ENCODE peak calls at places on chromosomes 6 and 20, in seven cellular contexts. One of them, this sample, is unnamed.

GRCh38 chr6:43544461-43544860 is 27.6 kb downstream of the POLR1C start:
- DNase-seq in K562: no peak
- DNase-seq in SK-N-SH: no peak
- DNase-seq in HCT116: no peak
- DNase-seq in HepG2: no peak
- DNase-seq in GM12878: no peak
- DNase-seq in H1: no peak
- DNase-seq in this sample: no peak

GRCh38 chr6:33581186-33581585 is 1.1 kb upstream of the BAK1 start:
- DNase-seq in HepG2: no peak
- DNase-seq in HCT116: no peak
- DNase-seq in K562: no peak
- DNase-seq in SK-N-SH: no peak
- DNase-seq in H1: no peak
- DNase-seq in GM12878: no peak
- DNase-seq in this sample: no peak

GRCh38 chr6:9623985-9624384 is 790.9 kb downstream of the TFAP2A start:
- DNase-seq in K562: no peak
- DNase-seq in GM12878: no peak
- DNase-seq in HepG2: no peak
- DNase-seq in SK-N-SH: no peak
- DNase-seq in H1: no peak
- DNase-seq in HCT116: no peak
- DNase-seq in this sample: no peak

GRCh38 chr6:158233214-158233795 is 65.2 kb downstream of the GTF2H5 start:
- DNase-seq in H1: no peak
- DNase-seq in HepG2: peak
- DNase-seq in SK-N-SH: peak
- DNase-seq in HCT116: no peak
- DNase-seq in GM12878: no peak
- DNase-seq in K562: peak
- DNase-seq in this sample: no peak

GRCh38 chr6:42045538-42046460 is 4.5 kb upstream of the TAF8 start:
- DNase-seq in K562: peak
- DNase-seq in HCT116: peak
- DNase-seq in H1: peak
- DNase-seq in HepG2: no peak
- DNase-seq in GM12878: peak
- DNase-seq in SK-N-SH: no peak
- DNase-seq in this sample: peak

GRCh38 chr6:90375681-90376439 is 79.2 kb upstream of the BACH2 start:
- DNase-seq in GM12878: no peak
- DNase-seq in K562: no peak
- DNase-seq in SK-N-SH: no peak
- DNase-seq in H1: no peak
- DNase-seq in HepG2: no peak
- DNase-seq in HCT116: no peak
- DNase-seq in this sample: no peak

GRCh38 chr6:19892250-19892649 is 55.1 kb downstream of the ID4 start:
- DNase-seq in H1: no peak
- DNase-seq in SK-N-SH: no peak
- DNase-seq in K562: no peak
- DNase-seq in HCT116: peak
- DNase-seq in HepG2: no peak
- DNase-seq in GM12878: no peak
- DNase-seq in this sample: peak

GRCh38 chr20:18790787-18791186 is 22.8 kb upstream of the SCP2D1 start:
- DNase-seq in HepG2: no peak
- DNase-seq in GM12878: no peak
- DNase-seq in H1: no peak
- DNase-seq in K562: no peak
- DNase-seq in HCT116: no peak
- DNase-seq in SK-N-SH: no peak
- DNase-seq in this sample: no peak

GRCh38 chr6:147040041-147040440 is 164.2 kb upstream of the STXBP5 start:
- DNase-seq in K562: no peak
- DNase-seq in HepG2: no peak
- DNase-seq in SK-N-SH: no peak
- DNase-seq in H1: no peak
- DNase-seq in HCT116: no peak
- DNase-seq in GM12878: no peak
- DNase-seq in this sample: no peak

GRCh38 chr6:47134476-47135189 is 92.5 kb upstream of the ADGRF1 start:
- DNase-seq in SK-N-SH: no peak
- DNase-seq in GM12878: no peak
- DNase-seq in K562: peak
- DNase-seq in HCT116: peak
- DNase-seq in H1: no peak
- DNase-seq in HepG2: peak
- DNase-seq in this sample: peak

GRCh38 chr6:82057846-82058554 is 189.5 kb downstream of the IBTK start:
- DNase-seq in GM12878: no peak
- DNase-seq in HCT116: no peak
- DNase-seq in K562: no peak
- DNase-seq in SK-N-SH: no peak
- DNase-seq in H1: no peak
- DNase-seq in HepG2: no peak
- DNase-seq in this sample: no peak

GRCh38 chr20:62700261-62700925 is 8.2 kb upstream of the NTSR1 start:
- DNase-seq in SK-N-SH: no peak
- DNase-seq in HCT116: no peak
- DNase-seq in GM12878: no peak
- DNase-seq in HepG2: no peak
- DNase-seq in H1: no peak
- DNase-seq in K562: no peak
- DNase-seq in this sample: no peak

GRCh38 chr20:61502433-61502832 is 250.4 kb downstream of the CDH4 start:
- DNase-seq in SK-N-SH: no peak
- DNase-seq in HepG2: no peak
- DNase-seq in K562: no peak
- DNase-seq in GM12878: no peak
- DNase-seq in H1: no peak
- DNase-seq in HCT116: no peak
- DNase-seq in this sample: no peak

GRCh38 chr6:5827061-5828037 is 179.4 kb downstream of the NRN1 start:
- DNase-seq in GM12878: no peak
- DNase-seq in SK-N-SH: no peak
- DNase-seq in HCT116: no peak
- DNase-seq in HepG2: no peak
- DNase-seq in K562: no peak
- DNase-seq in H1: no peak
- DNase-seq in this sample: no peak

GRCh38 chr6:159978291-159979135 is 9.6 kb downstream of the IGF2R start:
- DNase-seq in H1: no peak
- DNase-seq in HepG2: no peak
- DNase-seq in K562: no peak
- DNase-seq in GM12878: peak
- DNase-seq in SK-N-SH: no peak
- DNase-seq in HCT116: no peak
- DNase-seq in this sample: no peak

GRCh38 chr20:10511507-10512231 is 76.6 kb downstream of the SLX4IP start:
- DNase-seq in K562: peak
- DNase-seq in GM12878: peak
- DNase-seq in H1: no peak
- DNase-seq in SK-N-SH: no peak
- DNase-seq in HepG2: peak
- DNase-seq in HCT116: peak
- DNase-seq in this sample: peak

GRCh38 chr6:44006872-44007303 is 120.4 kb downstream of the MRPL14 start:
- DNase-seq in K562: no peak
- DNase-seq in H1: no peak
- DNase-seq in HCT116: no peak
- DNase-seq in SK-N-SH: no peak
- DNase-seq in GM12878: no peak
- DNase-seq in HepG2: no peak
- DNase-seq in this sample: no peak

GRCh38 chr20:7399575-7399974 is 540.7 kb downstream of the HAO1 start:
- DNase-seq in SK-N-SH: no peak
- DNase-seq in K562: no peak
- DNase-seq in H1: no peak
- DNase-seq in GM12878: no peak
- DNase-seq in HepG2: no peak
- DNase-seq in HCT116: no peak
- DNase-seq in this sample: no peak

GRCh38 chr20:31681769-31682168 is 40.9 kb downstream of the BCL2L1 start:
- DNase-seq in SK-N-SH: no peak
- DNase-seq in K562: no peak
- DNase-seq in H1: no peak
- DNase-seq in HCT116: no peak
- DNase-seq in HepG2: no peak
- DNase-seq in GM12878: no peak
- DNase-seq in this sample: no peak

GRCh38 chr6:134930463-134930862 is 19.4 kb downstream of the ALDH8A1 start:
- DNase-seq in GM12878: no peak
- DNase-seq in HepG2: no peak
- DNase-seq in SK-N-SH: no peak
- DNase-seq in HCT116: no peak
- DNase-seq in K562: no peak
- DNase-seq in H1: no peak
- DNase-seq in this sample: no peak

GRCh38 chr20:53212018-53212417 is 239.9 kb downstream of the TSHZ2 start:
- DNase-seq in H1: no peak
- DNase-seq in GM12878: no peak
- DNase-seq in HCT116: no peak
- DNase-seq in SK-N-SH: no peak
- DNase-seq in HepG2: no peak
- DNase-seq in K562: peak
- DNase-seq in this sample: no peak

GRCh38 chr20:53208110-53208908 is 236.2 kb downstream of the TSHZ2 start:
- DNase-seq in H1: peak
- DNase-seq in HepG2: no peak
- DNase-seq in SK-N-SH: peak
- DNase-seq in K562: peak
- DNase-seq in HCT116: no peak
- DNase-seq in GM12878: no peak
- DNase-seq in this sample: no peak

GRCh38 chr20:53214392-53214791 is 242.2 kb downstream of the TSHZ2 start:
- DNase-seq in H1: no peak
- DNase-seq in HepG2: no peak
- DNase-seq in GM12878: no peak
- DNase-seq in HCT116: no peak
- DNase-seq in K562: no peak
- DNase-seq in SK-N-SH: no peak
- DNase-seq in this sample: no peak

GRCh38 chr20:53210041-53210440 is 237.9 kb downstream of the TSHZ2 start:
- DNase-seq in HepG2: no peak
- DNase-seq in H1: no peak
- DNase-seq in SK-N-SH: no peak
- DNase-seq in HCT116: no peak
- DNase-seq in K562: no peak
- DNase-seq in GM12878: no peak
- DNase-seq in this sample: no peak

DNA sequence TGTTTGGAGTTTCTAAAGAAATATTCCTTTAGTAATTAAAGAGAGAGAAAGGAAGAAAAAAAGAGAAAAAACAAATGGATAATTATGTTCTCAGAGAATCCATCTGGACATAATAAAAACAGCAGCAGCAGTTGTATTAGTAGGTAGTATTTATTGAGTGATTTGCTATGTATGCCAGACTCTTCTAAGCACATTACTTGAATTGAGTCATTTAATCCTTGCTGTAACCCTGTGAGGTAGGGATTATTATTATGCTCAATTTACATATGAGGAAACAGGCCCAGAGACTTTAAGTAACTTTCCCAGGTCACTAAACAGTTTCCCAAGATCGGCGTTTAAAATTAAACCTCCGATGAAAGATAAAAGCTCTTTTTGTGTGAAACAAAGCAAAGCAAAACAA is 238.8 kb downstream of the TSHZ2 start:
- DNase-seq in HCT116: no peak
- DNase-seq in SK-N-SH: no peak
- DNase-seq in GM12878: no peak
- DNase-seq in HepG2: no peak
- DNase-seq in H1: no peak
- DNase-seq in K562: no peak
- DNase-seq in this sample: no peak
- TF ChIP-seq JUND in HCT116: no peak
- TF ChIP-seq JUND in SK-N-SH: no peak
- TF ChIP-seq JUND in GM12878: no peak
- TF ChIP-seq JUND in HepG2: no peak
- TF ChIP-seq JUND in H1: no peak
- TF ChIP-seq JUND in K562: no peak
- TF ChIP-seq JUND in this sample: no peak

DNA sequence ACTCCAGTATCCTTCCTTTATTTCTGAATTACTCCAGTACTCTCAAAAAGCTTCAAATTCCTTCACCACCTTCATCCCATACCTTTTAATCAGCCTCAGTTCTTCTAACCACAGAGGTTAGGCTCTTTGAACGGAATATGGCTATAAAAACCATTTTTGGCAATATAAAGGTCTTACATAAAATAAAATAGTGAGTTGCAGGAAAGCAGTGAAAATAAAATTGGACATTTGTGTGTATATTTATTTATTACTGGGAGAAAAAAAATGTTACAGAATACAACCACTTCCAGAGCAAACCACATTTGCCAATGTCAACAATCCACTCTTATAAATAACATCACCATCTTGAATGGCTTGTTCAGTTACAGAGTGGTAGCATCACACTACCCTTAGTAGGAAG is 7.7 kb downstream of the HDDC2 start:
- DNase-seq in HCT116: no peak
- DNase-seq in SK-N-SH: no peak
- DNase-seq in H1: no peak
- DNase-seq in GM12878: no peak
- DNase-seq in HepG2: no peak
- DNase-seq in K562: no peak
- DNase-seq in this sample: no peak
- TF ChIP-seq JUND in HCT116: no peak
- TF ChIP-seq JUND in SK-N-SH: no peak
- TF ChIP-seq JUND in H1: no peak
- TF ChIP-seq JUND in GM12878: no peak
- TF ChIP-seq JUND in HepG2: no peak
- TF ChIP-seq JUND in K562: no peak
- TF ChIP-seq JUND in this sample: no peak

DNA sequence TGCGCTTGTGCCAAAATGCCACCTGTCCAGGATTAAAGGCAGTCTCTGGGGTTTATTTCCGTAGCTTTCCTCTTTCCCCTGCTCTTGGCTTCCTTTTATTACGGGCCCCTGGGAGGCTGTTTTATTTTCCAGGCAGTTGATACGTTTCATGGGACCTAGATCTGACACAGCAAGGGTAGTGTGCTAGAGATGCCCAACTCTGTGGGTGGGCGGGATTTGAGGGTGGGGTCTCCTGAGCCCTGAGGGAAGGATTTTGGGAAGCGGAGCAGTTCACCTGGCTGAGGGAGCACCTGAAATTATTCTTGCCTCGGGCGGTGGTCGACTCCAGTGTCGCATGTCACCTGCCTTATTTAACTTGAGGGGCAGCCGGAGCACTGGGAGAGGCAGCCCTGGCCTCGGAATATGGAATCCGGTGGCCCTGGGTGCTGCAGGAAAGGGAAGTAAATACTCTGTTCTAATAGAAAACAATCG is 9.6 kb upstream of the NKX2-2 start:
- DNase-seq in GM12878: no peak
- DNase-seq in HepG2: no peak
- DNase-seq in H1: no peak
- DNase-seq in SK-N-SH: no peak
- DNase-seq in HCT116: no peak
- DNase-seq in K562: no peak
- DNase-seq in this sample: no peak
- TF ChIP-seq JUND in GM12878: no peak
- TF ChIP-seq JUND in HepG2: no peak
- TF ChIP-seq JUND in H1: no peak
- TF ChIP-seq JUND in SK-N-SH: no peak
- TF ChIP-seq JUND in HCT116: no peak
- TF ChIP-seq JUND in K562: no peak
- TF ChIP-seq JUND in this sample: no peak

GRCh38 chr20:47691632-47692031 is 93.6 kb downstream of the SULF2 start:
- DNase-seq in GM12878: no peak
- DNase-seq in K562: no peak
- DNase-seq in H1: no peak
- DNase-seq in SK-N-SH: no peak
- DNase-seq in HepG2: no peak
- DNase-seq in HCT116: no peak
- DNase-seq in this sample: peak
- TF ChIP-seq JUND in GM12878: no peak
- TF ChIP-seq JUND in K562: no peak
- TF ChIP-seq JUND in H1: no peak
- TF ChIP-seq JUND in SK-N-SH: no peak
- TF ChIP-seq JUND in HepG2: no peak
- TF ChIP-seq JUND in HCT116: no peak
- TF ChIP-seq JUND in this sample: no peak